ENCODE peak calls at places on chromosomes 3 and 15, in ten cellular contexts. K, R, H, O, C, Q, V, F, Y and I are unnamed samples.

GRCh38 chr15:94324117-94324826 is 92.9 kb downstream of the MCTP2 start:
- DNase-seq in K (no peak), R (peak), H (peak), O (peak), C (peak), Q (no peak), V (peak), F (no peak), Y (peak), I (peak)

GRCh38 chr3:70816346-70816745 is 503.9 kb upstream of the MDFIC2 start:
- DNase-seq in K (no peak), R (no peak), H (no peak), O (no peak), C (no peak), Q (no peak), V (no peak), F (no peak), Y (no peak), I (no peak)

GRCh38 chr15:49620658-49621326 is at the start of the genes DTWD1 and FAM227B:
- DNase-seq in K (peak), R (peak), H (peak), O (peak), C (peak), Q (peak), V (peak), F (peak), Y (peak), I (peak)

GRCh38 chr3:162295323-162295983 is 798.8 kb downstream of the OTOL1 start:
- DNase-seq in K (no peak), R (peak), H (peak), O (peak), C (no peak), Q (no peak), V (no peak), F (peak), Y (no peak), I (no peak)

GRCh38 chr3:181711325-181712135 is at the start of gene SOX2:
- DNase-seq in K (no peak), R (peak), H (peak), O (no peak), C (peak), Q (peak), V (peak), F (no peak), Y (peak), I (peak)

GRCh38 chr3:75048650-75049049 is 434.2 kb upstream of the CNTN3 start:
- DNase-seq in K (no peak), R (no peak), H (no peak), O (no peak), C (no peak), Q (no peak), V (no peak), F (no peak), Y (no peak), I (no peak)

GRCh38 chr3:64685800-64686445 is 1.9 kb downstream of the ADAMTS9 start:
- DNase-seq in K (peak), R (no peak), H (peak), O (peak), C (peak), Q (peak), V (peak), F (no peak), Y (peak), I (no peak)

GRCh38 chr15:89632563-89633430 is 22.5 kb downstream of the KIF7 start:
- DNase-seq in K (peak), R (no peak), H (no peak), O (no peak), C (no peak), Q (no peak), V (no peak), F (no peak), Y (peak), I (no peak)

DNA sequence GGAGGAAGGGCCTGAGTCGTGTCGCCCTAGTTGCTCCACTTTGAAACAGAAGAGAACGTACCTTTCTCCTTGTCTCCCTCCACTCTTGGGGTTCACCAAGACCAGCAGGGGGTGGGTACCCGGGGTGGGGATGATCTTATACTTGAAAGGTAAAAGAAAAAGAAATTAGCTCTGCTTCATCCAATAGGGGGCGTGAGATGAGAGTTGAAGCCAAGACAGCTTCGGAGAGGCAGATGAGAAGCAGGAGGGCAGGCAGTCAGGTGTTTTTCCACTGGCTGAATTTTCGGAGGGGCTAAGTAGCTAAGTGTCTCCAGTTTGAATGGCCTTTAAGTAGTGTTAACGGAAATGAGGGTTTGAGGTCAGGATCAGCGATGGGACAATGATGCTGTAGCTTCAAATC is 100.4 kb downstream of the DGKG start:
- DNase-seq in K (no peak), R (peak), H (no peak), O (no peak), C (peak), Q (no peak), V (no peak), F (no peak), Y (peak), I (peak)
- TF ChIP-seq CTCF in K (peak), R (peak), H (peak), O (peak), C (peak), Q (no peak), V (peak), F (no peak), Y (peak), I (peak)

GRCh38 chr3:72306800-72307341 is 521.9 kb upstream of the PROK2 start:
- DNase-seq in K (no peak), R (peak), H (no peak), O (no peak), C (peak), Q (no peak), V (no peak), F (no peak), Y (no peak), I (no peak)
- TF ChIP-seq CTCF in K (no peak), R (no peak), H (no peak), O (no peak), C (no peak), Q (no peak), V (no peak), F (no peak), Y (no peak), I (no peak)

DNA sequence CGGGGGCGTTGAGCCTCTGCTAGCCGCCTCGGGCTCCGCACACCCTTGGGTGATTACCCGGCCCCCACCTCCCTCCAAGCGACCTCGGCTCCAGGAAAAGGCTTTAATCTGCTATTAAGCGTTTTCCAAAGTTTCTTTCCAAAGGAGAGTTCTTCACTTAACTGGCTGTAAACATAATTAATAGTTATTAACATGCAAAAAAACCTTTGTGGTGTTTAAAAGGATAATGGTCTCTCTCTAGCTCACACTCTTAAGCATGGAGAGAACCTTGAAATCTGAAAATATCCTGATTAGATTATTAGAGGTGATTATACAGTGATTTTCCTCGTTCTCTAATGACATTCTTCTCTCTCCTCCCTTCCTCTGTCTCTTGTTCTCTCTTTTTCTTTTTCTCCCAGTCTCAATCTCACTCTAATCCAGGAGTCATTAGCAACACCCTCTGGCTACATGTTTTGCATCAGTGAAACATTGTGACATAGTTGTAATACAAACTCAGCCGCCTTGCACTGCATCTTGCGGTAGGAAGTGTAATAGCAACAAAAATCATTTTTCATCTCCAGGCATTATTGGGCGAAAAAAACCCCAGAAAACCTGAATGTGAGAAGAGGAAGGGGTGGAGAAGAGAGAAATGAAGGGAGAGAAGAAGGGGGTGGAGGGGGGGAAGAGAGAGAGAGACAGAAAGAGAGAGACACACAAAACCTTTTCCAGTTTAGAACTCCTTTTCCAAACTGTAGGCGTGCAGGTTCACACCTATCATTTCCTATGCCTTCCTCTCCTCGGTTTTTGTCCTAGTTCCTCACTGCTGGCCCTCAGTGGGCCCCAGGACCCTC is 24.4 kb downstream of the NR2F2 start:
- DNase-seq in K (no peak), R (peak), H (peak), O (peak), C (no peak), Q (no peak), V (no peak), F (no peak), Y (no peak), I (no peak)
- TF ChIP-seq CTCF in K (peak), R (peak), H (peak), O (peak), C (no peak), Q (no peak), V (peak), F (peak), Y (no peak), I (no peak)

DNA sequence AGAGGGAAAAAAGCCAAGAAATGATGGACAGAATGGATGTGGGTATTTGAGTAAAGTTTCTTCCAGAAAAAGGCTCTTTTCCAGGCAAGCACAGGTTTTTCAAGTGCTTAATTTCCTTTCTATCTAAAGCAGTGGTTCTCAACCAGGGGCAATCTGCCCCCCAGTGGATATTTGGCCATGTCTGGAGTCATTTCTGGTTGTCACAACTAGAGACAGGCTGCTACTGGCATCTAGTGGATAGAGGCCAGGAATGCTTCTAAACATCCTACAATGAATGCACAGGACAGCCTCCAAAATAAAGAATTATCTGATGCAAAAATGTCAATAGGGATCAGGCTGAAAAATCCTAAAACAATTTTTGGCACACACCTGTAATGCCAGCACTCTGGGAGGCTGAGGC is 23.9 kb downstream of the SEC22C start:
- DNase-seq in K (no peak), R (peak), H (no peak), O (no peak), C (no peak), Q (no peak), V (no peak), F (no peak), Y (no peak), I (no peak)
- TF ChIP-seq CTCF in K (peak), R (peak), H (no peak), O (peak), C (no peak), Q (no peak), V (no peak), F (no peak), Y (peak), I (no peak)

DNA sequence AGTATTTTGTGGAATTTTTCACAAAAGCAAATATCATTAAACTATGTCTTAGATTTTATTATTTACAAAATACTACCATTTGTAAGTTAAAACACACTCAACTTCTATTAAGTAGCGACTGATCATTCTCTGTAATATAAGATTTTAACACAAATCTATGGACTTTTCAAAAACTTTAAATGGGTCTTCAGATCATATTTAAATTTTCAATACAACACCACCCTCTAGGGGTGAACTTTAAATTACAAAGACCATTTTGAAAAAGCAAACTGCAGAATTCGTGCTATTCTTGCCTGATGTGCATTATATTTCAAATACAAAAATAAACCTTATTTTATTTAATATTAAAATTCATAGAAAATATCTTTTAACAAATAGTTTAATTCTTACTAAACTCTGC is 8.2 kb upstream of the VGLL4 start:
- DNase-seq in K (no peak), R (peak), H (peak), O (no peak), C (no peak), Q (no peak), V (no peak), F (no peak), Y (peak), I (peak)
- TF ChIP-seq CTCF in K (peak), R (peak), H (peak), O (no peak), C (no peak), Q (no peak), V (peak), F (peak), Y (peak), I (peak)